ENCODE peak calls at places on chromosomes 4 and X, in ten cellular contexts. C is islet precursor cell, N is NT2/D1, L is T-helper 9 cell, K is NCI-H1105 treated with DMSO at 0.1 percent for 48 hours, Y is NCI-H2029, X is right atrium auricular region, B is NCI-H1436, T is hypothalamus, V is ACHN. S is an unnamed sample.

GRCh38 chr4:52577285-52577968 is 81.7 kb downstream of the USP46 start:
- DNase-seq in C (no peak), N (no peak), L (no peak), K (no peak), Y (no peak), X (no peak), B (no peak), T (no peak), V (no peak), S (no peak)

GRCh38 chr4:113469023-113469390 is 292.5 kb downstream of the CAMK2D start:
- DNase-seq in C (no peak), N (no peak), L (no peak), K (no peak), Y (no peak), X (no peak), B (no peak), T (no peak), V (no peak), S (no peak)

GRCh38 chr4:119050501-119051090 is 85.0 kb upstream of the MYOZ2 start:
- DNase-seq in C (no peak), N (no peak), L (no peak), K (no peak), Y (no peak), X (no peak), B (no peak), T (no peak), V (no peak), S (no peak)

GRCh38 chr4:184688447-184688846 is 38.9 kb downstream of the PRIMPOL start:
- DNase-seq in C (peak), N (peak), L (no peak), K (no peak), Y (no peak), X (no peak), B (no peak), T (no peak), V (peak), S (peak)

GRCh38 chr4:41409095-41409494 is 128.9 kb upstream of the LIMCH1 start:
- DNase-seq in C (no peak), N (no peak), L (no peak), K (no peak), Y (no peak), X (no peak), B (no peak), T (no peak), V (no peak), S (no peak)

GRCh38 chrX:126063984-126064383 is 102.1 kb downstream of the DCAF12L2 start:
- DNase-seq in C (no peak), N (no peak), L (no peak), K (no peak), Y (no peak), X (no peak), B (no peak), T (no peak), V (no peak), S (no peak)

GRCh38 chrX:9862525-9862924 is 76.3 kb downstream of the SHROOM2 start:
- DNase-seq in C (no peak), N (no peak), L (no peak), K (no peak), Y (no peak), X (no peak), B (no peak), T (no peak), V (no peak), S (peak)

GRCh38 chr4:174496631-174497442 is 25.5 kb downstream of the HPGD start:
- DNase-seq in C (no peak), N (no peak), L (no peak), K (peak), Y (peak), X (no peak), B (no peak), T (no peak), V (no peak), S (peak)

GRCh38 chrX:20244936-20245335 is 21.8 kb downstream of the RPS6KA3 start:
- DNase-seq in C (no peak), N (no peak), L (no peak), K (no peak), Y (no peak), X (no peak), B (no peak), T (no peak), V (no peak), S (no peak)

GRCh38 chrX:121569609-121570008 is 522.2 kb downstream of the GLUD2 start:
- DNase-seq in C (no peak), N (no peak), L (no peak), K (no peak), Y (no peak), X (no peak), B (no peak), T (no peak), V (no peak), S (no peak)

GRCh38 chr4:146465628-146466027 is 56.1 kb downstream of the SLC10A7 start:
- DNase-seq in C (no peak), N (no peak), L (no peak), K (no peak), Y (no peak), X (no peak), B (no peak), T (no peak), V (no peak), S (no peak)

S was measured in A549.